ENCODE peak calls at places on chromosomes 12 and 14, in six cellular contexts. Y is A549, G is GM12878, Q is K562, I is HepG2, B is H1. T is an unnamed sample.
A peak's percentile ranks its signal among the peaks of the same experiment; 100 is the strongest.

GRCh38 chr14:93112891-93113677 is 2.6 kb downstream of the ITPK1 start:
- DNase-seq in Y (peak; percentile 83), G (peak; percentile 66), Q (peak; percentile 53), I (peak; percentile 84), B (no peak), T (peak; percentile 70)

GRCh38 chr12:119247007-119247719 is 68.4 kb downstream of the HSPB8 start:
- DNase-seq in Y (no peak), G (no peak), Q (no peak), I (no peak), B (no peak), T (no peak)

GRCh38 chr12:113874999-113875561 is 91.0 kb downstream of the RBM19 start:
- DNase-seq in Y (peak; percentile 32), G (no peak), Q (no peak), I (no peak), B (no peak), T (no peak)

GRCh38 chr14:74913986-74914573 is 9.0 kb downstream of the RPS6KL1 start:
- DNase-seq in Y (peak; percentile 68), G (no peak), Q (no peak), I (peak; percentile 62), B (no peak), T (peak; percentile 12)

GRCh38 chr12:112122823-112123690 is 2.3 kb upstream of the TRAFD1 start:
- DNase-seq in Y (peak; percentile 64), G (no peak), Q (no peak), I (peak; percentile 72), B (no peak), T (no peak)

GRCh38 chr12:75289678-75290200 is 40.4 kb downstream of the CAPS2 start:
- DNase-seq in Y (peak; percentile 23), G (no peak), Q (no peak), I (no peak), B (no peak), T (peak; percentile 3)

GRCh38 chr14:99579903-99580570 is 24.0 kb downstream of the CCDC85C start:
- DNase-seq in Y (peak; percentile 89), G (no peak), Q (peak; percentile 31), I (no peak), B (peak; percentile 53), T (peak; percentile 47)

GRCh38 chr12:125305221-125305620 is 240.0 kb downstream of the AACS start:
- DNase-seq in Y (no peak), G (no peak), Q (no peak), I (no peak), B (no peak), T (no peak)

GRCh38 chr12:117024961-117025480 is 74.2 kb downstream of the TESC start:
- DNase-seq in Y (no peak), G (no peak), Q (no peak), I (no peak), B (no peak), T (no peak)

GRCh38 chr14:67397536-67397935 is 14.4 kb downstream of the PLEK2 start:
- DNase-seq in Y (no peak), G (no peak), Q (no peak), I (no peak), B (no peak), T (no peak)

GRCh38 chr12:9648701-9649531 is 20.6 kb upstream of the CLEC2D start:
- DNase-seq in Y (no peak), G (no peak), Q (no peak), I (no peak), B (no peak), T (no peak)

GRCh38 chr12:105476616-105477015 is 146.1 kb downstream of the C12orf75 start:
- DNase-seq in Y (no peak), G (peak; percentile 28), Q (no peak), I (no peak), B (no peak), T (no peak)

GRCh38 chr14:24298892-24299254 is 707 bp downstream of the DHRS1 start:
- DNase-seq in Y (peak; percentile 42), G (no peak), Q (peak; percentile 33), I (peak; percentile 82), B (no peak), T (peak; percentile 24)

GRCh38 chr12:120231316-120232011 is 30.6 kb upstream of the RPLP0 start:
- DNase-seq in Y (peak; percentile 94), G (no peak), Q (peak; percentile 79), I (peak; percentile 53), B (peak; percentile 84), T (peak; percentile 97)

GRCh38 chr14:75783602-75784313 is 122.7 kb downstream of the TTLL5 start:
- DNase-seq in Y (no peak), G (no peak), Q (no peak), I (no peak), B (no peak), T (no peak)

GRCh38 chr14:60723218-60724079 is 702 bp downstream of the SIX4 start:
- DNase-seq in Y (peak; percentile 61), G (no peak), Q (peak; percentile 14), I (no peak), B (no peak), T (no peak)

GRCh38 chr14:103805708-103806107 is 41.7 kb downstream of the PPP1R13B start:
- DNase-seq in Y (no peak), G (no peak), Q (no peak), I (no peak), B (no peak), T (no peak)

GRCh38 chr12:132550014-132550802 is 60.2 kb downstream of the LRCOL1 start:
- DNase-seq in Y (no peak), G (no peak), Q (peak; percentile 37), I (no peak), B (no peak), T (no peak)

GRCh38 chr12:57518920-57519757 is 1.2 kb downstream of the DDIT3 start:
- DNase-seq in Y (peak; percentile 51), G (no peak), Q (no peak), I (peak; percentile 60), B (no peak), T (no peak)
- TF ChIP-seq CEBPB in Y (no peak), G (no peak), Q (no peak), I (peak; percentile 23), B (no peak), T (no peak)

GRCh38 chr12:25311501-25311900 is 60.8 kb upstream of the KRAS start:
- DNase-seq in Y (no peak), G (no peak), Q (no peak), I (no peak), B (no peak), T (no peak)
- TF ChIP-seq RAD21 in Y (no peak), G (no peak), Q (no peak), I (no peak), B (no peak), T (no peak)

GRCh38 chr14:90382491-90383125 is 14.2 kb upstream of the CALM1 start:
- DNase-seq in Y (peak; percentile 75), G (no peak), Q (no peak), I (peak; percentile 52), B (no peak), T (peak; percentile 42)
- TF ChIP-seq MAX in Y (no peak), G (no peak), Q (no peak), I (no peak), B (no peak), T (no peak)

DNA sequence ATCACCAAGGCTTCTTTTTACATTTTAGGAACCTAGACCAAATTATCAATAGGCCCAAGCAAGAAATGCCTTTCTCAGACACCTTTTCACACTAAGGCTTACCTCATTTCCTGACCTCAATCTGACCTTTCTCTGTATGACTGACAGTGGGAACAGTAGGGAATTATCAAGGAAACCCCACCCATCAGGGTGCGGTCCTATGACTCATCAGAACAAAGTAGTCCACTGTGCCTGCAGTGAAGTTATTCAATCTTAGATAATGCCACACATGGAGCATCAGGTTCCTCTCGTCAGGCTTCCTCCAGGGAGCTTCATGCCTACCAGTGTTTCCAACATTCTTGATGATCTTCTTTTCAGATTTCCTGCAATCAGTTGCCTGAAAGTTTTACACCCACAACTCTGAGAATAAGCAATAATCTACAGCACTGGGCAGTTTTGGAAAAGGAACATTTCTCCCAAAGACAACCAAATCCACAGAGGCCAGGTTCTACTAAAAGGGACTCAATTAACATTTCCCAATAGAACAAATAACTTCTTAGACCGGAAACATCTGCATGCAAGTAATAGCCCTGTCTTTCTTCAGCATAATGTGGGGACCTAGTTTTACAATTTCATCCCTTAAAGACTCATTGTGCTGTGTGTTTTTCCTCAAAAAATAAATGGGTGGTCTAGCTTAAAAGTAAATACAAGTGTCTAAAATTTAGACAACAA is 35.9 kb upstream of the TMTC2 start:
- DNase-seq in Y (peak; percentile 96), G (peak; percentile 38), Q (no peak), I (peak; percentile 74), B (no peak), T (peak; percentile 99)
- TF ChIP-seq CEBPB in Y (no peak), G (no peak), Q (no peak), I (no peak), B (no peak), T (peak; percentile 88)

GRCh38 chr14:95446470-95446869 is 70.0 kb downstream of the SYNE3 start:
- DNase-seq in Y (no peak), G (no peak), Q (no peak), I (no peak), B (no peak), T (no peak)
- TF ChIP-seq RAD21 in Y (no peak), G (no peak), Q (no peak), I (no peak), B (no peak), T (no peak)

GRCh38 chr14:63713765-63714164 is 14.1 kb downstream of the SGPP1 start:
- DNase-seq in Y (peak; percentile 52), G (no peak), Q (no peak), I (no peak), B (no peak), T (peak; percentile 32)
- TF ChIP-seq MAX in Y (no peak), G (no peak), Q (no peak), I (no peak), B (no peak), T (no peak)

GRCh38 chr12:2267624-2268477 is 215.1 kb downstream of the CACNA1C start:
- DNase-seq in Y (no peak), G (no peak), Q (no peak), I (no peak), B (no peak), T (no peak)
- TF ChIP-seq CEBPB in Y (no peak), G (no peak), Q (no peak), I (no peak), B (no peak), T (no peak)

T was measured in HCT116.